ENCODE peak calls at places on chromosome 10, in ten cellular contexts. One of them, this sample, is unnamed. For H3K27me3, the result is how much of the 10 kb centered on the place peaks cover.

GRCh38 chr10:115918812-115919211 is 354.2 kb downstream of the GFRA1 start:
- DNase-seq in SK-N-SH: no peak
- DNase-seq in Peyer's patch: no peak
- DNase-seq in spleen: no peak
- DNase-seq in H1: no peak
- DNase-seq in lower lobe of right lung: no peak
- DNase-seq in Caco-2: no peak
- DNase-seq in neural progenitor cell: no peak
- DNase-seq in heart left ventricle: no peak
- DNase-seq in mesendoderm: no peak
- DNase-seq in this sample: no peak

GRCh38 chr10:59271160-59271559 is 91.2 kb downstream of the FAM13C start:
- DNase-seq in SK-N-SH: peak
- DNase-seq in heart left ventricle: no peak
- DNase-seq in Peyer's patch: no peak
- DNase-seq in mesendoderm: no peak
- DNase-seq in spleen: no peak
- DNase-seq in lower lobe of right lung: no peak
- DNase-seq in H1: no peak
- DNase-seq in neural progenitor cell: peak
- DNase-seq in Caco-2: no peak
- DNase-seq in this sample: no peak

GRCh38 chr10:287814-288213 is 152.6 kb downstream of the ZMYND11 start:
- DNase-seq in mesendoderm: peak
- DNase-seq in heart left ventricle: no peak
- DNase-seq in Caco-2: peak
- DNase-seq in H1: no peak
- DNase-seq in lower lobe of right lung: no peak
- DNase-seq in spleen: no peak
- DNase-seq in neural progenitor cell: peak
- DNase-seq in SK-N-SH: no peak
- DNase-seq in Peyer's patch: no peak
- DNase-seq in this sample: peak

GRCh38 chr10:10831085-10831484 is 186.6 kb upstream of the CELF2 start:
- DNase-seq in Peyer's patch: no peak
- DNase-seq in H1: no peak
- DNase-seq in mesendoderm: peak
- DNase-seq in Caco-2: no peak
- DNase-seq in lower lobe of right lung: peak
- DNase-seq in heart left ventricle: no peak
- DNase-seq in spleen: no peak
- DNase-seq in SK-N-SH: no peak
- DNase-seq in neural progenitor cell: no peak
- DNase-seq in this sample: no peak

GRCh38 chr10:17660921-17661320 is 17.0 kb downstream of the STAM start:
- DNase-seq in lower lobe of right lung: no peak
- DNase-seq in heart left ventricle: no peak
- DNase-seq in spleen: no peak
- DNase-seq in Caco-2: no peak
- DNase-seq in neural progenitor cell: no peak
- DNase-seq in Peyer's patch: no peak
- DNase-seq in mesendoderm: no peak
- DNase-seq in SK-N-SH: no peak
- DNase-seq in H1: no peak
- DNase-seq in this sample: no peak

GRCh38 chr10:60429084-60429849 is 39.6 kb upstream of the ANK3 start:
- DNase-seq in lower lobe of right lung: no peak
- DNase-seq in mesendoderm: no peak
- DNase-seq in neural progenitor cell: no peak
- DNase-seq in spleen: no peak
- DNase-seq in Peyer's patch: no peak
- DNase-seq in SK-N-SH: no peak
- DNase-seq in Caco-2: no peak
- DNase-seq in heart left ventricle: no peak
- DNase-seq in H1: no peak
- DNase-seq in this sample: no peak

GRCh38 chr10:8614054-8614565 is 559.6 kb downstream of the GATA3 start:
- DNase-seq in Caco-2: no peak
- DNase-seq in neural progenitor cell: no peak
- DNase-seq in mesendoderm: no peak
- DNase-seq in H1: no peak
- DNase-seq in Peyer's patch: no peak
- DNase-seq in SK-N-SH: no peak
- DNase-seq in spleen: no peak
- DNase-seq in heart left ventricle: no peak
- DNase-seq in lower lobe of right lung: no peak
- DNase-seq in this sample: no peak

GRCh38 chr10:95242581-95243317 is 48.1 kb downstream of the PDLIM1 start:
- DNase-seq in H1: no peak
- DNase-seq in lower lobe of right lung: no peak
- DNase-seq in Caco-2: peak
- DNase-seq in neural progenitor cell: peak
- DNase-seq in SK-N-SH: peak
- DNase-seq in Peyer's patch: no peak
- DNase-seq in heart left ventricle: no peak
- DNase-seq in mesendoderm: peak
- DNase-seq in spleen: peak
- DNase-seq in this sample: peak

GRCh38 chr10:70274643-70275042 is 9.2 kb downstream of the NPFFR1 start:
- DNase-seq in heart left ventricle: no peak
- DNase-seq in Caco-2: no peak
- DNase-seq in H1: no peak
- DNase-seq in neural progenitor cell: no peak
- DNase-seq in mesendoderm: no peak
- DNase-seq in Peyer's patch: no peak
- DNase-seq in lower lobe of right lung: no peak
- DNase-seq in SK-N-SH: no peak
- DNase-seq in spleen: no peak
- DNase-seq in this sample: no peak

GRCh38 chr10:70269741-70270140 is 14.1 kb downstream of the NPFFR1 start:
- DNase-seq in heart left ventricle: no peak
- DNase-seq in H1: no peak
- DNase-seq in spleen: no peak
- DNase-seq in Caco-2: no peak
- DNase-seq in Peyer's patch: no peak
- DNase-seq in lower lobe of right lung: no peak
- DNase-seq in mesendoderm: no peak
- DNase-seq in neural progenitor cell: no peak
- DNase-seq in SK-N-SH: no peak
- DNase-seq in this sample: no peak

GRCh38 chr10:70271996-70272924 is 11.5 kb downstream of the NPFFR1 start:
- DNase-seq in Caco-2: no peak
- DNase-seq in Peyer's patch: no peak
- DNase-seq in mesendoderm: no peak
- DNase-seq in H1: no peak
- DNase-seq in spleen: no peak
- DNase-seq in lower lobe of right lung: no peak
- DNase-seq in heart left ventricle: no peak
- DNase-seq in SK-N-SH: no peak
- DNase-seq in neural progenitor cell: no peak
- DNase-seq in this sample: peak

GRCh38 chr10:70270952-70271351 is 12.9 kb downstream of the NPFFR1 start:
- DNase-seq in spleen: no peak
- DNase-seq in mesendoderm: no peak
- DNase-seq in SK-N-SH: no peak
- DNase-seq in neural progenitor cell: no peak
- DNase-seq in Peyer's patch: no peak
- DNase-seq in H1: no peak
- DNase-seq in heart left ventricle: no peak
- DNase-seq in Caco-2: no peak
- DNase-seq in lower lobe of right lung: no peak
- DNase-seq in this sample: no peak

DNA sequence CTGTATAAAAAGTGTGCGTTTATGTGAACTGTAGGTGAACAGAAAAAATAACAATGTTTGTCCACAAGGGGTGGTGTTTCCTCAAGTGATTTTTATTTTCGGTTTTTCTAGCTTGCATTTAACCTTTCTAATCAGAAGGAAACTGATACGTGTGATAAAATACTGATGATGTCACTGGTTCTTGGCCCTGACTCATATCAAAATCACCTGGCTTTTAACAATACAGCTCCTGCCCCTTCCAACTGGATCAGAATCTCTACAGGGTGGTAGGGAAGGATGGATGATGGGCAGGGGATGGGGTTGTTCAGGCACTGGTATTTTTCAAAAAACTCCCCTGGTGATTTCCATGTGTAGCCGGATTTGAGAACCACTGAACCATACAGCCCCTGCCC is 10.9 kb downstream of the NPFFR1 start:
- DNase-seq in spleen: no peak
- DNase-seq in Caco-2: no peak
- DNase-seq in H1: no peak
- DNase-seq in Peyer's patch: no peak
- DNase-seq in heart left ventricle: no peak
- DNase-seq in neural progenitor cell: no peak
- DNase-seq in lower lobe of right lung: no peak
- DNase-seq in mesendoderm: no peak
- DNase-seq in SK-N-SH: peak
- DNase-seq in this sample: no peak
- H3K4me3 ChIP-seq in spleen: no peak
- H3K4me3 ChIP-seq in Caco-2: no peak
- H3K4me3 ChIP-seq in H1: no peak
- H3K4me3 ChIP-seq in Peyer's patch: no peak
- H3K4me3 ChIP-seq in heart left ventricle: no peak
- H3K4me3 ChIP-seq in neural progenitor cell: no peak
- H3K4me3 ChIP-seq in lower lobe of right lung: no peak
- H3K4me3 ChIP-seq in mesendoderm: no peak
- H3K4me3 ChIP-seq in SK-N-SH: peak
- H3K4me3 ChIP-seq in this sample: no peak

GRCh38 chr10:131775444-131775832 is 125.4 kb upstream of the PPP2R2D start:
- DNase-seq in mesendoderm: no peak
- DNase-seq in Caco-2: no peak
- DNase-seq in spleen: no peak
- DNase-seq in H1: no peak
- DNase-seq in lower lobe of right lung: no peak
- DNase-seq in heart left ventricle: no peak
- DNase-seq in neural progenitor cell: peak
- DNase-seq in SK-N-SH: no peak
- DNase-seq in Peyer's patch: no peak
- DNase-seq in this sample: no peak

GRCh38 chr10:131777162-131777561 is 123.6 kb upstream of the PPP2R2D start:
- DNase-seq in lower lobe of right lung: no peak
- DNase-seq in spleen: no peak
- DNase-seq in SK-N-SH: no peak
- DNase-seq in Caco-2: no peak
- DNase-seq in heart left ventricle: no peak
- DNase-seq in Peyer's patch: no peak
- DNase-seq in H1: no peak
- DNase-seq in neural progenitor cell: no peak
- DNase-seq in mesendoderm: peak
- DNase-seq in this sample: no peak

GRCh38 chr10:131777921-131778320 is 122.9 kb upstream of the PPP2R2D start:
- DNase-seq in mesendoderm: no peak
- DNase-seq in SK-N-SH: no peak
- DNase-seq in H1: no peak
- DNase-seq in Peyer's patch: no peak
- DNase-seq in spleen: no peak
- DNase-seq in neural progenitor cell: no peak
- DNase-seq in lower lobe of right lung: no peak
- DNase-seq in heart left ventricle: no peak
- DNase-seq in Caco-2: no peak
- DNase-seq in this sample: no peak

GRCh38 chr10:131775833-131776232 is 125.0 kb upstream of the PPP2R2D start:
- DNase-seq in neural progenitor cell: no peak
- DNase-seq in H1: no peak
- DNase-seq in heart left ventricle: no peak
- DNase-seq in lower lobe of right lung: no peak
- DNase-seq in SK-N-SH: no peak
- DNase-seq in spleen: no peak
- DNase-seq in mesendoderm: no peak
- DNase-seq in Peyer's patch: no peak
- DNase-seq in Caco-2: no peak
- DNase-seq in this sample: no peak

DNA sequence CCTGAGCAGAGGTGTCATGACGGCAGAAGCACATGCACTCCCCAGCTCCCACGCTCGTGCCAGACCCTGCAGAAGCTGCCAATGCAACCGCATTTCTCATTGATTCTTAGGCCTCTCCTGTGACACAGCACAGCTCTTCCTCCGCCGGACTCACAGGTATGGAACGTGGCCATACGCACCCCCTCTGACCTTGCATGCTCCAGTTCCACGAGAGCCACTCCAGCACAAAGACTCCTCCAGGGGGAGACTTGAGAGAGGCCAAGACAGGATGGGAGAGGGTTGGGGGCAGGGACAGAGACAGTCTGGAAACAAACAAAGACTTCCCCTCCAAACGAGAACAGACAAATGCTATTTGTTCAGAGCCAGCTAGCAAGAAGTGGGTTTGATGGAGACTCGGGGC is 124.3 kb upstream of the PPP2R2D start:
- DNase-seq in mesendoderm: no peak
- DNase-seq in neural progenitor cell: no peak
- DNase-seq in spleen: no peak
- DNase-seq in Peyer's patch: no peak
- DNase-seq in heart left ventricle: no peak
- DNase-seq in H1: no peak
- DNase-seq in SK-N-SH: no peak
- DNase-seq in Caco-2: no peak
- DNase-seq in lower lobe of right lung: no peak
- DNase-seq in this sample: no peak
- H3K27me3 ChIP-seq in mesendoderm: under half
- H3K27me3 ChIP-seq in neural progenitor cell: under half
- H3K27me3 ChIP-seq in spleen: under half
- H3K27me3 ChIP-seq in Peyer's patch: under half
- H3K27me3 ChIP-seq in heart left ventricle: under half
- H3K27me3 ChIP-seq in H1: under half
- H3K27me3 ChIP-seq in SK-N-SH: under half
- H3K27me3 ChIP-seq in Caco-2: under half
- H3K27me3 ChIP-seq in lower lobe of right lung: under half
- H3K27me3 ChIP-seq in this sample: under half

GRCh38 chr10:33336606-33337334 is 2.3 kb upstream of the NRP1 start:
- DNase-seq in lower lobe of right lung: peak
- DNase-seq in heart left ventricle: peak
- DNase-seq in neural progenitor cell: peak
- DNase-seq in Peyer's patch: no peak
- DNase-seq in SK-N-SH: peak
- DNase-seq in Caco-2: peak
- DNase-seq in H1: no peak
- DNase-seq in mesendoderm: peak
- DNase-seq in spleen: peak
- DNase-seq in this sample: peak
- H3K4me3 ChIP-seq in lower lobe of right lung: peak
- H3K4me3 ChIP-seq in heart left ventricle: peak
- H3K4me3 ChIP-seq in neural progenitor cell: peak
- H3K4me3 ChIP-seq in Peyer's patch: peak
- H3K4me3 ChIP-seq in SK-N-SH: peak
- H3K4me3 ChIP-seq in Caco-2: peak
- H3K4me3 ChIP-seq in H1: peak
- H3K4me3 ChIP-seq in mesendoderm: peak
- H3K4me3 ChIP-seq in spleen: peak
- H3K4me3 ChIP-seq in this sample: peak

DNA sequence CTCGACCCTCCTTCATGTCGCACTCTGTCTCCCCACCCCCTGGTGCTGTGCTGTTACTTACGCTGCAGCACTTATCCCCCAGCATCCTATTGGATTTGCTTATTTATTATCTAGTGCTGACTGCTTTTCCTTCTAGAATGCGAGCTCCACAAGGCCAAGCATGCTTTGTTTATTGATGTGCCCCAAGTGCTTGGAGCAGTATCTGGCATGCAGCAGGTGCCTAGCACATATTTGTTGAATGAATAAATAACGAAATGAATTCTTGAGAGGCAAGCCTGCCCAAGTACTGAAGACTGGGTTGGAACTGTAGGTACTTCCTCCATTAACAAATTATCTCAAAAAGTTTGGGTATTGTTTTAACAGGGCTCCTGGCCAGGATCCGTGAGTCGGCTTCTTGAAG is 24.8 kb upstream of the ZNF32 start:
- DNase-seq in lower lobe of right lung: no peak
- DNase-seq in SK-N-SH: no peak
- DNase-seq in heart left ventricle: no peak
- DNase-seq in Caco-2: no peak
- DNase-seq in H1: no peak
- DNase-seq in mesendoderm: no peak
- DNase-seq in spleen: no peak
- DNase-seq in Peyer's patch: no peak
- DNase-seq in neural progenitor cell: no peak
- DNase-seq in this sample: no peak
- H3K27me3 ChIP-seq in lower lobe of right lung: under half
- H3K27me3 ChIP-seq in SK-N-SH: under half
- H3K27me3 ChIP-seq in heart left ventricle: under half
- H3K27me3 ChIP-seq in Caco-2: under half
- H3K27me3 ChIP-seq in H1: under half
- H3K27me3 ChIP-seq in mesendoderm: under half
- H3K27me3 ChIP-seq in spleen: under half
- H3K27me3 ChIP-seq in Peyer's patch: under half
- H3K27me3 ChIP-seq in neural progenitor cell: under half
- H3K27me3 ChIP-seq in this sample: under half

This sample was measured in H7.